ENCODE peak calls at places on chromosomes 1 and 21, in five cellular contexts. One of them, this sample, is unnamed.

GRCh38 chr1:58829861-58830260 is 46.0 kb upstream of the JUN start:
- DNase-seq in CD8-positive, alpha-beta T cell: no peak
- DNase-seq in A549: no peak
- DNase-seq in C1 segment of cervical spinal cord: no peak
- DNase-seq in cardiac muscle cell: no peak
- DNase-seq in this sample: no peak

GRCh38 chr1:228095161-228095560 is 8.0 kb downstream of the C1orf35 start:
- DNase-seq in A549: no peak
- DNase-seq in C1 segment of cervical spinal cord: no peak
- DNase-seq in CD8-positive, alpha-beta T cell: no peak
- DNase-seq in cardiac muscle cell: no peak
- DNase-seq in this sample: no peak

GRCh38 chr1:42848823-42849537 is 2.6 kb downstream of the ZNF691 start:
- DNase-seq in cardiac muscle cell: no peak
- DNase-seq in C1 segment of cervical spinal cord: no peak
- DNase-seq in A549: no peak
- DNase-seq in CD8-positive, alpha-beta T cell: no peak
- DNase-seq in this sample: no peak

GRCh38 chr1:1374068-1374860 is 743 bp downstream of the AURKAIP1 start:
- DNase-seq in cardiac muscle cell: no peak
- DNase-seq in CD8-positive, alpha-beta T cell: peak
- DNase-seq in A549: no peak
- DNase-seq in C1 segment of cervical spinal cord: no peak
- DNase-seq in this sample: no peak

GRCh38 chr1:76267631-76268030 is 193.1 kb downstream of the ST6GALNAC3 start:
- DNase-seq in cardiac muscle cell: no peak
- DNase-seq in CD8-positive, alpha-beta T cell: no peak
- DNase-seq in A549: no peak
- DNase-seq in C1 segment of cervical spinal cord: no peak
- DNase-seq in this sample: no peak

GRCh38 chr1:78090734-78091133 is 45.0 kb downstream of the GIPC2 start:
- DNase-seq in cardiac muscle cell: no peak
- DNase-seq in A549: no peak
- DNase-seq in CD8-positive, alpha-beta T cell: no peak
- DNase-seq in C1 segment of cervical spinal cord: no peak
- DNase-seq in this sample: no peak

GRCh38 chr1:18549131-18549530 is 68.4 kb downstream of the KLHDC7A start:
- DNase-seq in A549: no peak
- DNase-seq in CD8-positive, alpha-beta T cell: no peak
- DNase-seq in cardiac muscle cell: no peak
- DNase-seq in C1 segment of cervical spinal cord: no peak
- DNase-seq in this sample: no peak

GRCh38 chr1:230878584-230878975 is 10.3 kb upstream of the C1orf198 start:
- DNase-seq in C1 segment of cervical spinal cord: no peak
- DNase-seq in A549: no peak
- DNase-seq in CD8-positive, alpha-beta T cell: no peak
- DNase-seq in cardiac muscle cell: peak
- DNase-seq in this sample: no peak

GRCh38 chr1:15370781-15371467 is 38.8 kb upstream of the EFHD2 start:
- DNase-seq in A549: no peak
- DNase-seq in cardiac muscle cell: peak
- DNase-seq in CD8-positive, alpha-beta T cell: no peak
- DNase-seq in C1 segment of cervical spinal cord: peak
- DNase-seq in this sample: peak

GRCh38 chr1:247448107-247448778 is 9.7 kb downstream of the OR2B11 start:
- DNase-seq in C1 segment of cervical spinal cord: no peak
- DNase-seq in A549: peak
- DNase-seq in cardiac muscle cell: peak
- DNase-seq in CD8-positive, alpha-beta T cell: no peak
- DNase-seq in this sample: peak

GRCh38 chr1:156704166-156704711 is 1.1 kb downstream of the CRABP2 start:
- DNase-seq in CD8-positive, alpha-beta T cell: no peak
- DNase-seq in C1 segment of cervical spinal cord: no peak
- DNase-seq in cardiac muscle cell: no peak
- DNase-seq in A549: no peak
- DNase-seq in this sample: no peak

GRCh38 chr1:168709407-168709891 is 19.6 kb downstream of the DPT start:
- DNase-seq in A549: peak
- DNase-seq in cardiac muscle cell: peak
- DNase-seq in C1 segment of cervical spinal cord: no peak
- DNase-seq in CD8-positive, alpha-beta T cell: no peak
- DNase-seq in this sample: no peak

GRCh38 chr21:36246080-36246631 is 73.8 kb upstream of the MORC3 start:
- DNase-seq in cardiac muscle cell: no peak
- DNase-seq in CD8-positive, alpha-beta T cell: no peak
- DNase-seq in A549: no peak
- DNase-seq in C1 segment of cervical spinal cord: no peak
- DNase-seq in this sample: no peak

GRCh38 chr1:41226816-41227215 is 15.3 kb downstream of the SCMH1 start:
- DNase-seq in C1 segment of cervical spinal cord: no peak
- DNase-seq in cardiac muscle cell: no peak
- DNase-seq in A549: no peak
- DNase-seq in CD8-positive, alpha-beta T cell: no peak
- DNase-seq in this sample: no peak

GRCh38 chr1:1562556-1563195 is 12.0 kb downstream of the SSU72 start:
- DNase-seq in cardiac muscle cell: no peak
- DNase-seq in CD8-positive, alpha-beta T cell: no peak
- DNase-seq in A549: no peak
- DNase-seq in C1 segment of cervical spinal cord: no peak
- DNase-seq in this sample: no peak

GRCh38 chr1:30857062-30857461 is 51.5 kb downstream of the SDC3 start:
- DNase-seq in A549: no peak
- DNase-seq in C1 segment of cervical spinal cord: no peak
- DNase-seq in cardiac muscle cell: no peak
- DNase-seq in CD8-positive, alpha-beta T cell: no peak
- DNase-seq in this sample: no peak

GRCh38 chr1:81873946-81874345 is 73.2 kb downstream of the ADGRL2 start:
- DNase-seq in A549: no peak
- DNase-seq in CD8-positive, alpha-beta T cell: no peak
- DNase-seq in cardiac muscle cell: no peak
- DNase-seq in C1 segment of cervical spinal cord: no peak
- DNase-seq in this sample: no peak

GRCh38 chr1:28236656-28237331 is 870 bp downstream of the ATP5IF1 start:
- DNase-seq in C1 segment of cervical spinal cord: no peak
- DNase-seq in CD8-positive, alpha-beta T cell: peak
- DNase-seq in A549: no peak
- DNase-seq in cardiac muscle cell: no peak
- DNase-seq in this sample: no peak

GRCh38 chr1:3237570-3237969 is 168.6 kb downstream of the PRDM16 start:
- DNase-seq in C1 segment of cervical spinal cord: no peak
- DNase-seq in A549: no peak
- DNase-seq in CD8-positive, alpha-beta T cell: no peak
- DNase-seq in cardiac muscle cell: no peak
- DNase-seq in this sample: peak

GRCh38 chr21:39788383-39788782 is 43.4 kb downstream of the IGSF5 start:
- DNase-seq in A549: peak
- DNase-seq in cardiac muscle cell: peak
- DNase-seq in CD8-positive, alpha-beta T cell: no peak
- DNase-seq in C1 segment of cervical spinal cord: peak
- DNase-seq in this sample: peak

GRCh38 chr1:96365076-96365475 is 356.5 kb upstream of the PTBP2 start:
- DNase-seq in A549: no peak
- DNase-seq in CD8-positive, alpha-beta T cell: no peak
- DNase-seq in C1 segment of cervical spinal cord: no peak
- DNase-seq in cardiac muscle cell: peak
- DNase-seq in this sample: no peak

GRCh38 chr1:156801409-156802121 is 15.1 kb downstream of the SH2D2A start:
- DNase-seq in C1 segment of cervical spinal cord: no peak
- DNase-seq in CD8-positive, alpha-beta T cell: no peak
- DNase-seq in cardiac muscle cell: peak
- DNase-seq in A549: no peak
- DNase-seq in this sample: no peak

GRCh38 chr1:18907914-18908845 is 5.8 kb upstream of the ALDH4A1 start:
- DNase-seq in A549: no peak
- DNase-seq in C1 segment of cervical spinal cord: no peak
- DNase-seq in CD8-positive, alpha-beta T cell: no peak
- DNase-seq in cardiac muscle cell: no peak
- DNase-seq in this sample: no peak

GRCh38 chr1:89907669-89908293 is 86.9 kb downstream of the LRRC8D start:
- DNase-seq in cardiac muscle cell: peak
- DNase-seq in A549: peak
- DNase-seq in CD8-positive, alpha-beta T cell: no peak
- DNase-seq in C1 segment of cervical spinal cord: no peak
- DNase-seq in this sample: no peak

GRCh38 chr1:210289248-210289647 is 39.5 kb upstream of the HHAT start:
- DNase-seq in cardiac muscle cell: no peak
- DNase-seq in CD8-positive, alpha-beta T cell: no peak
- DNase-seq in C1 segment of cervical spinal cord: no peak
- DNase-seq in A549: no peak
- DNase-seq in this sample: no peak

GRCh38 chr1:206779565-206780091 is 7.3 kb upstream of the IL10 start:
- DNase-seq in C1 segment of cervical spinal cord: no peak
- DNase-seq in CD8-positive, alpha-beta T cell: no peak
- DNase-seq in cardiac muscle cell: no peak
- DNase-seq in A549: no peak
- DNase-seq in this sample: no peak

GRCh38 chr21:46100426-46100825 is 2.5 kb downstream of the COL6A2 start:
- DNase-seq in A549: no peak
- DNase-seq in cardiac muscle cell: peak
- DNase-seq in CD8-positive, alpha-beta T cell: no peak
- DNase-seq in C1 segment of cervical spinal cord: no peak
- DNase-seq in this sample: no peak

GRCh38 chr1:24828183-24828886 is 83.1 kb downstream of the CLIC4 start:
- DNase-seq in cardiac muscle cell: no peak
- DNase-seq in CD8-positive, alpha-beta T cell: no peak
- DNase-seq in A549: no peak
- DNase-seq in C1 segment of cervical spinal cord: no peak
- DNase-seq in this sample: no peak

GRCh38 chr1:117210831-117211261 is at the start of gene VTCN1:
- DNase-seq in CD8-positive, alpha-beta T cell: no peak
- DNase-seq in A549: peak
- DNase-seq in C1 segment of cervical spinal cord: no peak
- DNase-seq in cardiac muscle cell: no peak
- DNase-seq in this sample: no peak

This sample was measured in anterior cingulate cortex.